ENCODE peak calls at places on chromosome 3, in eight cellular contexts. Z, C, O, E, U, W, K and T are unnamed samples. For H3K4me1, the result is how much of the 10 kb centered on the place peaks cover.

GRCh38 chr3:194058189-194058571 is 77.8 kb upstream of the HES1 start:
- DNase-seq in Z (peak), C (no peak), O (no peak), E (peak), U (peak), W (peak), K (peak), T (peak)

GRCh38 chr3:195096484-195097330 is 174.3 kb downstream of the XXYLT1 start:
- DNase-seq in Z (peak), C (no peak), O (no peak), E (no peak), U (no peak), W (peak), K (peak), T (peak)

GRCh38 chr3:129572603-129573002 is 29.6 kb downstream of the H1-8 start:
- DNase-seq in Z (no peak), C (no peak), O (no peak), E (no peak), U (no peak), W (no peak), K (no peak), T (no peak)

GRCh38 chr3:73405853-73406252 is 218.9 kb downstream of the PDZRN3 start:
- DNase-seq in Z (no peak), C (no peak), O (no peak), E (no peak), U (no peak), W (no peak), K (no peak), T (no peak)

GRCh38 chr3:195250473-195251251 is 20.3 kb downstream of the XXYLT1 start:
- DNase-seq in Z (no peak), C (no peak), O (no peak), E (peak), U (no peak), W (peak), K (no peak), T (peak)

GRCh38 chr3:62113092-62113491 is 260.3 kb downstream of the FEZF2 start:
- DNase-seq in Z (no peak), C (no peak), O (no peak), E (no peak), U (no peak), W (no peak), K (no peak), T (no peak)

GRCh38 chr3:186442162-186442561 is 80.1 kb upstream of the DGKG start:
- DNase-seq in Z (no peak), C (no peak), O (no peak), E (no peak), U (no peak), W (peak), K (peak), T (no peak)

GRCh38 chr3:28791713-28792255 is 443.2 kb upstream of the AZI2 start:
- DNase-seq in Z (no peak), C (no peak), O (no peak), E (no peak), U (peak), W (no peak), K (no peak), T (no peak)

GRCh38 chr3:139588450-139588849 is 48.9 kb upstream of the RBP1 start:
- DNase-seq in Z (no peak), C (no peak), O (no peak), E (no peak), U (no peak), W (peak), K (no peak), T (no peak)

GRCh38 chr3:194281306-194281705 is 69.8 kb downstream of the CPN2 start:
- DNase-seq in Z (peak), C (no peak), O (no peak), E (no peak), U (no peak), W (no peak), K (no peak), T (peak)

GRCh38 chr3:14464521-14464920 is 62.1 kb downstream of the SLC6A6 start:
- DNase-seq in Z (no peak), C (no peak), O (no peak), E (no peak), U (no peak), W (no peak), K (no peak), T (no peak)

GRCh38 chr3:48236531-48236930 is 4.4 kb upstream of the ZNF589 start:
- DNase-seq in Z (no peak), C (no peak), O (no peak), E (no peak), U (no peak), W (no peak), K (no peak), T (no peak)

GRCh38 chr3:48595526-48596121 is 495 bp upstream of the COL7A1 start:
- DNase-seq in Z (no peak), C (no peak), O (peak), E (peak), U (peak), W (no peak), K (peak), T (peak)

GRCh38 chr3:151935451-151935850 is 62.0 kb downstream of the SUCNR1 start:
- DNase-seq in Z (no peak), C (no peak), O (no peak), E (no peak), U (no peak), W (no peak), K (no peak), T (no peak)

GRCh38 chr3:110814170-110815007 is 257.2 kb upstream of the NECTIN3 start:
- DNase-seq in Z (no peak), C (peak), O (peak), E (no peak), U (peak), W (no peak), K (no peak), T (no peak)

GRCh38 chr3:186515115-186515514 is 29.1 kb downstream of the CRYGS start:
- DNase-seq in Z (no peak), C (peak), O (no peak), E (no peak), U (no peak), W (no peak), K (no peak), T (no peak)

GRCh38 chr3:192133271-192133670 is 594.1 kb downstream of the FGF12 start:
- DNase-seq in Z (no peak), C (no peak), O (no peak), E (no peak), U (no peak), W (no peak), K (no peak), T (no peak)

GRCh38 chr3:102664126-102664525 is 229.3 kb downstream of the ZPLD1 start:
- DNase-seq in Z (peak), C (no peak), O (no peak), E (no peak), U (no peak), W (no peak), K (no peak), T (no peak)

GRCh38 chr3:36738701-36739100 is 25.7 kb downstream of the DCLK3 start:
- DNase-seq in Z (no peak), C (no peak), O (no peak), E (peak), U (no peak), W (peak), K (peak), T (no peak)

DNA sequence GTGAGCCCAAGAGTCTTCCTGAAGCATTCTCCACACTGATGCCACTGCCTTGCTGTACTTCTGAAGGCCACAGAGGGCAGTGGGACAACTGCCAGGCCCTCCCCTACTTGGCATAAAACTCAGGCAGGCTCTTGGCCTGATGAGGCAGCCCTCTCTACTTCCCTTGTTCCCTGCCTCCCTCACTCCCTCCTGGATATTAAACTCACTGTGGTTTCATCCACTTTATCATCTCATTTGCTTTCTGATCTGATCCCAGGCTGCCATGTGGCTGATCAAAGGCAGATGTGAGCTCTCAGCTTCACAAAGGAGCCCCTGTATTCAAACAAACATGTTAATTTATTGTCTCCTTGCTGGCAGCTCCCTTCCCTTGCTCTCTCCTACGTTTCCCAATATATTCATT is 533.5 kb downstream of the IGSF11 start:
- DNase-seq in Z (peak), C (no peak), O (peak), E (no peak), U (peak), W (peak), K (peak), T (no peak)
- H3K4me1 ChIP-seq in Z (under half), C (under half), O (under half), E (under half), U (under half), W (under half), K (under half), T (under half)

GRCh38 chr3:52490938-52491526 is 4.1 kb upstream of the STAB1 start:
- DNase-seq in Z (no peak), C (no peak), O (no peak), E (no peak), U (peak), W (peak), K (peak), T (no peak)
- H3K27ac ChIP-seq in Z (peak), C (no peak), O (no peak), E (peak), U (peak), W (peak), K (peak), T (no peak)

DNA sequence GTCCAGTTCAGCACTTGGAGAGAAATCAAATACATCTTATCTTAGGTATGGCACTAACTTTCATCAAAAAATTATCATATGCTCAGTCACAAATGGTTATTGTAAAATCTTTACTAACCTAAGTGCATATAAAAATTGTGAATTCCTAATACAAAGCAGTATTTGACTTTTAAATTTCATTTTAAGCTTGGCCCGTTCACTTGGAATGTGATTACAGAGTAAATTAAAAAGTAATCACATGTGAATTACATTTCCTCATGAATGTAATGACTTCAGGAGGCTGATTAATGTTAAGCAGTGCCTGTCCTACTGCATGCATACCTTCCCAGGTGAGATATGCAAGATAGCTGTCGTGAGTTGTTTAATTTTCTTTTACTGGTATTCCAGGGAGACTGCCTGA is 1053.1 kb downstream of the FHIT start:
- DNase-seq in Z (no peak), C (no peak), O (no peak), E (no peak), U (no peak), W (no peak), K (no peak), T (no peak)
- H3K4me1 ChIP-seq in Z (under half), C (under half), O (under half), E (under half), U (under half), W (under half), K (under half), T (under half)

GRCh38 chr3:190495796-190496195 is 18.1 kb upstream of the IL1RAP start:
- DNase-seq in Z (no peak), C (no peak), O (no peak), E (no peak), U (no peak), W (no peak), K (no peak), T (no peak)

GRCh38 chr3:190499157-190499556 is 14.7 kb upstream of the IL1RAP start:
- DNase-seq in Z (no peak), C (no peak), O (no peak), E (no peak), U (no peak), W (no peak), K (no peak), T (no peak)

GRCh38 chr3:190497809-190498208 is 16.1 kb upstream of the IL1RAP start:
- DNase-seq in Z (no peak), C (no peak), O (no peak), E (no peak), U (peak), W (peak), K (no peak), T (no peak)

GRCh38 chr3:190496859-190497258 is 17.0 kb upstream of the IL1RAP start:
- DNase-seq in Z (no peak), C (no peak), O (no peak), E (no peak), U (no peak), W (no peak), K (no peak), T (no peak)

GRCh38 chr3:190498293-190498692 is 15.6 kb upstream of the IL1RAP start:
- DNase-seq in Z (no peak), C (no peak), O (no peak), E (no peak), U (no peak), W (no peak), K (no peak), T (no peak)
- H3K27ac ChIP-seq in Z (no peak), C (no peak), O (no peak), E (peak), U (no peak), W (peak), K (no peak), T (no peak)

DNA sequence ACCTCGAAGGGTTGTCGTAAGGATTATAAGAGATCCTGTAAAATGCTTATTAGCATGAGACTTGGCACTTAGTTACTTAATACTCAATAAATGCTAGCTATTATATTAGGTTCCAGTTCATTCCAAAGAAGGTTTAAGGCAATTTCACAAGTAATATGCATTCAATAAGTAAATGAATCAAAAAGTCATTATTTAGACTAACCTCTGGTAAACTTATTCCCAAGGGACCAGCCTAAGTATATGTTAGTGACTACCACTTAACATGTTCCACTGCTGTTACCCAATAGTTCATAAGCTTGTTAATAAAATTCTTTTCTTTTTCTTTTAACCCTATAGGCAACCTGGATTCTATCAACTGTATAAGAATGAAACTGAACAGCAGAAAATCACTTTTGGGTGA is 5.1 kb downstream of the PDCD10 start:
- DNase-seq in Z (no peak), C (no peak), O (no peak), E (no peak), U (no peak), W (no peak), K (no peak), T (no peak)
- H3K4me1 ChIP-seq in Z (under half), C (half or more), O (half or more), E (under half), U (under half), W (half or more), K (under half), T (under half)

GRCh38 chr3:113249111-113249510 is 37.8 kb downstream of the BOC start:
- DNase-seq in Z (no peak), C (no peak), O (peak), E (no peak), U (peak), W (no peak), K (no peak), T (no peak)

GRCh38 chr3:113247051-113247450 is 35.7 kb downstream of the BOC start:
- DNase-seq in Z (no peak), C (no peak), O (no peak), E (no peak), U (no peak), W (no peak), K (no peak), T (no peak)

GRCh38 chr3:113245775-113246174 is 34.4 kb downstream of the BOC start:
- DNase-seq in Z (no peak), C (no peak), O (no peak), E (peak), U (no peak), W (peak), K (no peak), T (peak)

GRCh38 chr3:113249601-113250000 is 38.2 kb downstream of the BOC start:
- DNase-seq in Z (no peak), C (no peak), O (no peak), E (no peak), U (peak), W (no peak), K (no peak), T (no peak)

GRCh38 chr3:113247664-113248458 is 36.5 kb downstream of the BOC start:
- DNase-seq in Z (no peak), C (no peak), O (no peak), E (no peak), U (no peak), W (no peak), K (no peak), T (no peak)
- H3K27ac ChIP-seq in Z (peak), C (no peak), O (no peak), E (peak), U (peak), W (peak), K (peak), T (peak)

GRCh38 chr3:155106059-155106458 is 25.9 kb downstream of the MME start:
- DNase-seq in Z (no peak), C (no peak), O (no peak), E (no peak), U (no peak), W (no peak), K (no peak), T (no peak)
- H3K4me1 ChIP-seq in Z (under half), C (under half), O (under half), E (under half), U (under half), W (under half), K (under half), T (under half)

GRCh38 chr3:117875887-117876286 is 1158.8 kb downstream of the IGSF11 start:
- DNase-seq in Z (no peak), C (no peak), O (no peak), E (no peak), U (no peak), W (no peak), K (no peak), T (no peak)
- H3K27ac ChIP-seq in Z (no peak), C (no peak), O (peak), E (no peak), U (no peak), W (no peak), K (no peak), T (no peak)